ENCODE peak calls at places on chromosomes 7 and 10, in four cellular contexts. Z is NCI-H1930, Y is B cell, W is tibial artery. K is an unnamed sample.

GRCh38 chr7:82343716-82344115 is 99.9 kb downstream of the CACNA2D1 start:
- DNase-seq in W (no peak), Z (no peak), Y (no peak), K (no peak)

GRCh38 chr7:118184392-118184899 is 482 bp downstream of the LSM8 start:
- DNase-seq in Z (no peak), W (no peak), Y (no peak), K (no peak)

GRCh38 chr7:81211617-81212016 is 292.8 kb upstream of the SEMA3C start:
- DNase-seq in Z (no peak), W (no peak), Y (no peak), K (no peak)

GRCh38 chr7:83355143-83355542 is 192.5 kb upstream of the PCLO start:
- DNase-seq in Z (no peak), Y (no peak), W (no peak), K (no peak)

GRCh38 chr7:98862716-98863420 is 6.9 kb downstream of the TMEM130 start:
- DNase-seq in Z (no peak), Y (no peak), W (no peak), K (no peak)

GRCh38 chr7:17183630-17184328 is 114.7 kb upstream of the AHR start:
- DNase-seq in W (no peak), Y (no peak), Z (no peak), K (no peak)

GRCh38 chr10:2964632-2965296 is 102.6 kb upstream of the PFKP start:
- DNase-seq in Z (no peak), Y (no peak), W (no peak), K (no peak)

GRCh38 chr7:25877802-25878789 is 273.9 kb upstream of the NFE2L3 start:
- DNase-seq in Z (no peak), W (no peak), Y (no peak), K (no peak)

GRCh38 chr7:1696671-1697498 is 26.8 kb downstream of the ELFN1 start:
- DNase-seq in W (peak; percentile 58), Z (no peak), Y (peak; percentile 13), K (peak; percentile 78)

GRCh38 chr10:5525581-5526271 is 965 bp downstream of the CALML3 start:
- DNase-seq in W (peak; percentile 48), Y (no peak), Z (no peak), K (peak; percentile 75)

GRCh38 chr7:44329081-44329480 is 3.7 kb upstream of the CAMK2B start:
- DNase-seq in Z (no peak), W (no peak), Y (no peak), K (no peak)

GRCh38 chr10:7610651-7611389 is 55.9 kb downstream of the ITIH5 start:
- DNase-seq in Y (no peak), W (no peak), Z (no peak), K (peak; percentile 81)

GRCh38 chr7:95324396-95324795 is at the start of gene PON1:
- DNase-seq in Z (no peak), W (no peak), Y (no peak), K (no peak)

GRCh38 chr10:3972460-3973366 is 187.7 kb upstream of the KLF6 start:
- DNase-seq in Y (no peak), W (no peak), Z (no peak), K (no peak)

GRCh38 chr7:37191797-37192196 is 256.9 kb downstream of the ELMO1 start:
- DNase-seq in W (no peak), Y (no peak), Z (no peak), K (no peak)

GRCh38 chr7:81150951-81151361 is 232.1 kb upstream of the SEMA3C start:
- DNase-seq in Z (no peak), W (no peak), Y (no peak), K (no peak)

GRCh38 chr7:141462958-141463357 is 88.3 kb upstream of the AGK start:
- DNase-seq in Z (no peak), Y (no peak), W (no peak), K (peak; percentile 22)

GRCh38 chr7:157901166-157901565 is 564.4 kb downstream of the DNAJB6 start:
- DNase-seq in Z (no peak), Y (peak; percentile 24), W (peak; percentile 16), K (no peak)

GRCh38 chr7:53060066-53060465 is 24.6 kb downstream of the POM121L12 start:
- DNase-seq in Z (no peak), Y (no peak), W (no peak), K (no peak)

GRCh38 chr7:137932881-137933269 is 69.0 kb downstream of the CREB3L2 start:
- DNase-seq in Z (no peak), W (peak; percentile 69), Y (no peak), K (no peak)

GRCh38 chr7:20591086-20591485 is 24.4 kb upstream of the ABCB5 start:
- DNase-seq in Z (no peak), W (no peak), Y (no peak), K (no peak)

GRCh38 chr10:123754105-123754504 is 88.0 kb downstream of the GPR26 start:
- DNase-seq in Y (no peak), Z (no peak), W (no peak), K (no peak)

GRCh38 chr7:13106513-13106912 is 419.1 kb downstream of the ARL4A start:
- DNase-seq in Z (no peak), W (no peak), Y (no peak), K (no peak)

GRCh38 chr7:36598056-36598675 is 126.1 kb downstream of the AOAH start:
- DNase-seq in W (no peak), Z (no peak), Y (no peak), K (no peak)

GRCh38 chr7:89845952-89846351 is 308.3 kb upstream of the STEAP1 start:
- DNase-seq in Z (no peak), Y (no peak), W (no peak), K (no peak)

GRCh38 chr10:100520811-100521210 is 1.1 kb upstream of the SEC31B start:
- DNase-seq in Y (no peak), W (no peak), Z (no peak), K (no peak)

K was measured in posterior vena cava.